ENCODE peak calls at places on chromosomes 1 and 21, in five cellular contexts. S, C, Z, P and K are unnamed samples.

GRCh38 chr1:245680395-245680794 is 525.6 kb downstream of the KIF26B start:
- DNase-seq in C (no peak), P (no peak), Z (no peak), S (no peak), K (no peak)

GRCh38 chr1:224181453-224181810 is 1.6 kb upstream of the DEGS1 start:
- DNase-seq in P (no peak), S (no peak), Z (no peak), C (no peak), K (no peak)

GRCh38 chr1:3775498-3776230 is 3.1 kb downstream of the SMIM1 start:
- DNase-seq in S (peak), P (no peak), Z (peak), C (peak), K (peak)

GRCh38 chr1:117106478-117106877 is 15.1 kb downstream of the TRIM45 start:
- DNase-seq in Z (no peak), S (no peak), C (no peak), P (no peak), K (no peak)

GRCh38 chr1:17189632-17190525 is 15.0 kb upstream of the PADI1 start:
- DNase-seq in P (no peak), Z (no peak), S (peak), C (no peak), K (no peak)

GRCh38 chr1:216221260-216221700 is 202.0 kb downstream of the USH2A start:
- DNase-seq in C (peak), P (no peak), Z (no peak), S (peak), K (peak)

GRCh38 chr21:42675403-42675802 is 22.0 kb downstream of the PDE9A start:
- DNase-seq in P (no peak), C (no peak), Z (no peak), S (no peak), K (no peak)

GRCh38 chr21:45992311-45993209 is 11.0 kb downstream of the COL6A1 start:
- DNase-seq in P (no peak), Z (no peak), C (no peak), S (no peak), K (no peak)

GRCh38 chr1:18434041-18434440 is 46.7 kb upstream of the KLHDC7A start:
- DNase-seq in C (no peak), P (no peak), Z (no peak), S (no peak), K (no peak)

GRCh38 chr1:203539831-203540546 is 46.0 kb downstream of the OPTC start:
- DNase-seq in P (no peak), S (no peak), C (no peak), Z (no peak), K (no peak)

GRCh38 chr1:81452693-81453344 is 347.9 kb upstream of the ADGRL2 start:
- DNase-seq in P (no peak), Z (no peak), S (peak), C (no peak), K (no peak)